ENCODE peak calls at places on chromosome 17, in six cellular contexts. One of them, this sample, is unnamed.

GRCh38 chr17:77185137-77185536 is 44.4 kb downstream of the SEC14L1 start:
- DNase-seq in mesendoderm: no peak
- DNase-seq in H1: no peak
- DNase-seq in H9: no peak
- DNase-seq in mesenchymal stem cell: no peak
- DNase-seq in neuronal stem cell: no peak
- DNase-seq in this sample: no peak

GRCh38 chr17:48113201-48113676 is 5.7 kb downstream of the SNX11 start:
- DNase-seq in neuronal stem cell: no peak
- DNase-seq in H1: no peak
- DNase-seq in mesenchymal stem cell: no peak
- DNase-seq in mesendoderm: no peak
- DNase-seq in H9: no peak
- DNase-seq in this sample: no peak

GRCh38 chr17:57701121-57701520 is 44.0 kb downstream of the CCDC182 start:
- DNase-seq in mesendoderm: no peak
- DNase-seq in neuronal stem cell: no peak
- DNase-seq in mesenchymal stem cell: no peak
- DNase-seq in H9: no peak
- DNase-seq in H1: no peak
- DNase-seq in this sample: no peak

GRCh38 chr17:78665952-78666920 is 89.0 kb upstream of the DNAH17 start:
- DNase-seq in H9: no peak
- DNase-seq in neuronal stem cell: no peak
- DNase-seq in mesenchymal stem cell: no peak
- DNase-seq in H1: no peak
- DNase-seq in mesendoderm: no peak
- DNase-seq in this sample: no peak

GRCh38 chr17:40952169-40952568 is 14.6 kb downstream of the KRT39 start:
- DNase-seq in H9: no peak
- DNase-seq in neuronal stem cell: no peak
- DNase-seq in mesendoderm: no peak
- DNase-seq in mesenchymal stem cell: no peak
- DNase-seq in H1: no peak
- DNase-seq in this sample: no peak

GRCh38 chr17:4934173-4934979 is 2.3 kb downstream of the GP1BA start:
- DNase-seq in neuronal stem cell: no peak
- DNase-seq in H9: peak
- DNase-seq in mesendoderm: peak
- DNase-seq in H1: no peak
- DNase-seq in mesenchymal stem cell: peak
- DNase-seq in this sample: peak

GRCh38 chr17:39607057-39607850 is 466 bp downstream of the NEUROD2 start:
- DNase-seq in H9: peak
- DNase-seq in mesenchymal stem cell: no peak
- DNase-seq in mesendoderm: no peak
- DNase-seq in neuronal stem cell: no peak
- DNase-seq in H1: no peak
- DNase-seq in this sample: no peak

GRCh38 chr17:45265823-45266222 is 3.9 kb upstream of the SPATA32 start:
- DNase-seq in H1: no peak
- DNase-seq in neuronal stem cell: no peak
- DNase-seq in H9: no peak
- DNase-seq in mesendoderm: no peak
- DNase-seq in mesenchymal stem cell: peak
- DNase-seq in this sample: peak

GRCh38 chr17:57442401-57442823 is 186.1 kb downstream of the MSI2 start:
- DNase-seq in H9: no peak
- DNase-seq in neuronal stem cell: no peak
- DNase-seq in H1: no peak
- DNase-seq in mesendoderm: no peak
- DNase-seq in mesenchymal stem cell: peak
- DNase-seq in this sample: peak

GRCh38 chr17:7523033-7523432 is 25.8 kb upstream of the TNFSF12 start:
- DNase-seq in mesendoderm: peak
- DNase-seq in H1: peak
- DNase-seq in neuronal stem cell: no peak
- DNase-seq in mesenchymal stem cell: no peak
- DNase-seq in H9: peak
- DNase-seq in this sample: no peak

GRCh38 chr17:2710804-2711607 is 558 bp downstream of the CLUH start:
- DNase-seq in H1: no peak
- DNase-seq in mesenchymal stem cell: peak
- DNase-seq in H9: no peak
- DNase-seq in mesendoderm: peak
- DNase-seq in neuronal stem cell: no peak
- DNase-seq in this sample: no peak

GRCh38 chr17:17613708-17614114 is 22.2 kb upstream of the PEMT start:
- DNase-seq in H1: no peak
- DNase-seq in mesenchymal stem cell: peak
- DNase-seq in H9: peak
- DNase-seq in mesendoderm: peak
- DNase-seq in neuronal stem cell: peak
- DNase-seq in this sample: peak

GRCh38 chr17:57972151-57972550 is 15.9 kb downstream of the VEZF1 start:
- DNase-seq in neuronal stem cell: no peak
- DNase-seq in H1: no peak
- DNase-seq in H9: no peak
- DNase-seq in mesenchymal stem cell: no peak
- DNase-seq in mesendoderm: no peak
- DNase-seq in this sample: no peak

GRCh38 chr17:19709841-19710240 is 6.5 kb downstream of the SLC47A2 start:
- DNase-seq in neuronal stem cell: no peak
- DNase-seq in H9: peak
- DNase-seq in mesenchymal stem cell: no peak
- DNase-seq in H1: no peak
- DNase-seq in mesendoderm: no peak
- DNase-seq in this sample: no peak

GRCh38 chr17:75693500-75694481 is 26.7 kb downstream of the SAP30BP start:
- DNase-seq in neuronal stem cell: peak
- DNase-seq in H9: peak
- DNase-seq in mesendoderm: peak
- DNase-seq in mesenchymal stem cell: peak
- DNase-seq in H1: no peak
- DNase-seq in this sample: peak

GRCh38 chr17:57355090-57355859 is 99.0 kb downstream of the MSI2 start:
- DNase-seq in H1: no peak
- DNase-seq in mesendoderm: no peak
- DNase-seq in neuronal stem cell: no peak
- DNase-seq in mesenchymal stem cell: peak
- DNase-seq in H9: no peak
- DNase-seq in this sample: no peak

GRCh38 chr17:10618202-10618635 is 38.9 kb downstream of the MYH3 start:
- DNase-seq in mesendoderm: peak
- DNase-seq in mesenchymal stem cell: peak
- DNase-seq in H1: peak
- DNase-seq in H9: peak
- DNase-seq in neuronal stem cell: peak
- DNase-seq in this sample: peak

DNA sequence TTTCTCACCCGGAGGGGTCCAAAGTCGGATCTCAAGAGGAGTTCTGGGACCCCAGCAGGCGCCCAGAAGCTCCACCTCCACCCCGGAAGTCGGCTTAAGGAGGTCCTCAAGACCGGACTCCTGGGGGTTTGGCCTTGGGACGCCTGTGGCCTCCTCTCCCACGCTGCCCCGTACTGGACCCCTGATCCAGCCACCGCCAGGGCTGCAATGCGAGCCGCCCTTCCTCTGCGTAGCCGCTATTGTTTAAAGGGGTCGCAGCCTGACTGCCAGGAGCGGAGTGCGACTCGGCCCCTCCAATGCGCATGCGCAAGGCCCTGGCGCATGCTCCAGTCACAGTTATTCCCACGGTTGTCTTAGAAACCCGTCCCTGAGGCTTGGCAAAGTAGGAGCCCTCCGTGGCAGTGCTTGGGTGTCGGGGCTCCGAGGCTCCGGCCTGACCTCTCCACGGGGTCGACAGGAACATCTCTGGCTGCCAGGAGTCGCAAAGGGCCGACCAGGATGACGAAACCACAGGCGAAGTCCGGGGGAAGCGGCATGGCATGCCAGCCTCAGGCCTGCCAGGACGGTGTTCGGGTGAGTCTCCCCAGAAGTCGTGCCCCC is 719.0 kb downstream of the KCNJ18 start:
- DNase-seq in H9: no peak
- DNase-seq in mesendoderm: no peak
- DNase-seq in mesenchymal stem cell: no peak
- DNase-seq in H1: no peak
- DNase-seq in neuronal stem cell: no peak
- DNase-seq in this sample: no peak
- H2BK15ac ChIP-seq in H9: no peak
- H2BK15ac ChIP-seq in mesendoderm: no peak
- H2BK15ac ChIP-seq in mesenchymal stem cell: no peak
- H2BK15ac ChIP-seq in H1: no peak
- H2BK15ac ChIP-seq in neuronal stem cell: no peak
- H2BK15ac ChIP-seq in this sample: no peak

GRCh38 chr17:8865385-8865784 is 2.1 kb downstream of the PIK3R6 start:
- DNase-seq in mesenchymal stem cell: no peak
- DNase-seq in H1: no peak
- DNase-seq in mesendoderm: no peak
- DNase-seq in H9: peak
- DNase-seq in neuronal stem cell: no peak
- DNase-seq in this sample: no peak
- H2BK15ac ChIP-seq in mesenchymal stem cell: no peak
- H2BK15ac ChIP-seq in H1: no peak
- H2BK15ac ChIP-seq in mesendoderm: no peak
- H2BK15ac ChIP-seq in H9: no peak
- H2BK15ac ChIP-seq in neuronal stem cell: peak
- H2BK15ac ChIP-seq in this sample: no peak

DNA sequence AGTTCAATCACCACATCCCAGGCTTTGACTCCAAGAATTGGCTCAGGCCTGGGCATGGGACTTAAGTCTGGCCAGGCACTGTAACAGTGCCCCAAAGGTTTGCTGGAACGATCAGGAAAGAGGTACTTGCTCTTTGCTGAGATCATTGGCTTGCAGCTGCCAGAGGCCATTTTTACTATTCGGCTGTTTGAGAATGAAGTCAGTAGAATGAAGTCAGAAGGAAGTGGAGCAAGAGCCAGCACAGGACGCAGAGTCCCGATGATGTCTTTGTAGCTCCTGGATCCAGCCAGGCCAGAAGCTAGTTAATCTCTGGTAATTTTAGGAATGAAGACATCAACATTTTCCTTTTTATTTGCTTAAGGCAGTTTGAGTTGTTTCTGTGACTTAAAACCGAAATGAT is 195.5 kb downstream of the RAB11FIP4 start:
- DNase-seq in H1: no peak
- DNase-seq in H9: no peak
- DNase-seq in mesenchymal stem cell: no peak
- DNase-seq in mesendoderm: no peak
- DNase-seq in neuronal stem cell: no peak
- DNase-seq in this sample: no peak
- H2BK15ac ChIP-seq in H1: no peak
- H2BK15ac ChIP-seq in H9: no peak
- H2BK15ac ChIP-seq in mesenchymal stem cell: no peak
- H2BK15ac ChIP-seq in mesendoderm: no peak
- H2BK15ac ChIP-seq in neuronal stem cell: no peak
- H2BK15ac ChIP-seq in this sample: peak

GRCh38 chr17:74104921-74105320 is 98.6 kb upstream of the RPL38 start:
- DNase-seq in mesendoderm: no peak
- DNase-seq in mesenchymal stem cell: no peak
- DNase-seq in H9: no peak
- DNase-seq in neuronal stem cell: no peak
- DNase-seq in H1: no peak
- DNase-seq in this sample: no peak
- H2BK15ac ChIP-seq in mesendoderm: no peak
- H2BK15ac ChIP-seq in mesenchymal stem cell: no peak
- H2BK15ac ChIP-seq in H9: no peak
- H2BK15ac ChIP-seq in neuronal stem cell: no peak
- H2BK15ac ChIP-seq in H1: no peak
- H2BK15ac ChIP-seq in this sample: no peak

GRCh38 chr17:70408768-70409167 is 239.4 kb downstream of the KCNJ2 start:
- DNase-seq in neuronal stem cell: no peak
- DNase-seq in H1: no peak
- DNase-seq in H9: no peak
- DNase-seq in mesenchymal stem cell: no peak
- DNase-seq in mesendoderm: no peak
- DNase-seq in this sample: no peak

GRCh38 chr17:70405492-70406220 is 236.3 kb downstream of the KCNJ2 start:
- DNase-seq in mesenchymal stem cell: peak
- DNase-seq in mesendoderm: no peak
- DNase-seq in H9: no peak
- DNase-seq in H1: no peak
- DNase-seq in neuronal stem cell: no peak
- DNase-seq in this sample: peak

DNA sequence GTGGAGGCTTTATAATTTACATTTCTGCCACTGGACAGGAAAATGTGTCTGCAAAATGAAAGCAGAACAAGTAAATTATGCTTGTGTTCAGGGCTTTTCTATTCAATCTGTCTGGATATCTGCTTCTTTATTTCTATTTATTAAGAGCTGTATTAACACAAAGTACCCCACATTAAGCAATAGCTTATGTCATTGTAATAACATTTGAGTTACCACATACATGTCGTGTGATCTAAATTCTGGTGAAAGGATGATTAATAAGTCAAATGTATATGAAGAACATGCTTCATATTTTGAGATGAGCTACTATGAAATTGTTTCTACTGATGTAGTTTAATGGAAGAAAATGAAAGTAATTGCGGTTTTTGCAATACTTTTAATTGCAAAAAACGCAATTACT is 238.2 kb downstream of the KCNJ2 start:
- DNase-seq in H1: no peak
- DNase-seq in mesenchymal stem cell: peak
- DNase-seq in neuronal stem cell: no peak
- DNase-seq in H9: no peak
- DNase-seq in mesendoderm: no peak
- DNase-seq in this sample: peak
- H2BK15ac ChIP-seq in H1: no peak
- H2BK15ac ChIP-seq in mesenchymal stem cell: no peak
- H2BK15ac ChIP-seq in neuronal stem cell: no peak
- H2BK15ac ChIP-seq in H9: no peak
- H2BK15ac ChIP-seq in mesendoderm: no peak
- H2BK15ac ChIP-seq in this sample: no peak

This sample was measured in IMR-90.